ENCODE peak calls at places on chromosomes 11 and 22, in four cellular contexts. One of them, this sample, is unnamed.

GRCh38 chr11:131750692-131751091 is 380.3 kb downstream of the NTM start:
- DNase-seq in IMR-90: no peak
- DNase-seq in K562: no peak
- DNase-seq in A549: no peak
- DNase-seq in this sample: no peak

GRCh38 chr11:65182258-65183170 is 786 bp downstream of the CAPN1 start:
- DNase-seq in IMR-90: no peak
- DNase-seq in A549: peak; percentile 36
- DNase-seq in K562: no peak
- DNase-seq in this sample: peak; percentile 34

GRCh38 chr11:125063429-125064043 is 431 bp downstream of the SLC37A2 start:
- DNase-seq in K562: no peak
- DNase-seq in A549: no peak
- DNase-seq in IMR-90: no peak
- DNase-seq in this sample: no peak

GRCh38 chr22:19179472-19180048 is 1.0 kb upstream of the SLC25A1 start:
- DNase-seq in A549: peak; percentile 84
- DNase-seq in K562: peak; percentile 95
- DNase-seq in IMR-90: peak; percentile 85
- DNase-seq in this sample: peak; percentile 66

GRCh38 chr11:72308226-72309073 is 64.5 kb upstream of the PHOX2A start:
- DNase-seq in K562: peak; percentile 49
- DNase-seq in IMR-90: peak; percentile 98
- DNase-seq in A549: no peak
- DNase-seq in this sample: no peak

GRCh38 chr11:118401880-118402590 is 629 bp downstream of the ATP5MG start:
- DNase-seq in IMR-90: peak; percentile 92
- DNase-seq in K562: no peak
- DNase-seq in A549: peak; percentile 10
- DNase-seq in this sample: peak; percentile 76

GRCh38 chr11:31620434-31620833 is 110.9 kb downstream of the ELP4 start:
- DNase-seq in K562: no peak
- DNase-seq in A549: no peak
- DNase-seq in IMR-90: no peak
- DNase-seq in this sample: no peak

GRCh38 chr22:26333088-26333800 is 95.8 kb upstream of the ASPHD2 start:
- DNase-seq in IMR-90: no peak
- DNase-seq in A549: no peak
- DNase-seq in K562: no peak
- DNase-seq in this sample: no peak

GRCh38 chr11:112582366-112582765 is 321.7 kb upstream of the PLET1 start:
- DNase-seq in IMR-90: no peak
- DNase-seq in A549: no peak
- DNase-seq in K562: no peak
- DNase-seq in this sample: no peak

GRCh38 chr11:58286249-58286648 is 18.2 kb upstream of the OR10W1 start:
- DNase-seq in IMR-90: peak; percentile 60
- DNase-seq in K562: peak; percentile 9
- DNase-seq in A549: peak; percentile 47
- DNase-seq in this sample: peak; percentile 54

GRCh38 chr11:46278387-46279173 is 1.1 kb downstream of the CREB3L1 start:
- DNase-seq in K562: peak; percentile 87
- DNase-seq in IMR-90: peak; percentile 59
- DNase-seq in A549: no peak
- DNase-seq in this sample: no peak

GRCh38 chr11:42239102-42239501 is 779.6 kb upstream of the LRRC4C start:
- DNase-seq in K562: no peak
- DNase-seq in A549: no peak
- DNase-seq in IMR-90: no peak
- DNase-seq in this sample: no peak
- TF ChIP-seq MAZ in K562: no peak
- TF ChIP-seq MAZ in A549: no peak
- TF ChIP-seq MAZ in IMR-90: no peak
- TF ChIP-seq MAZ in this sample: no peak

DNA sequence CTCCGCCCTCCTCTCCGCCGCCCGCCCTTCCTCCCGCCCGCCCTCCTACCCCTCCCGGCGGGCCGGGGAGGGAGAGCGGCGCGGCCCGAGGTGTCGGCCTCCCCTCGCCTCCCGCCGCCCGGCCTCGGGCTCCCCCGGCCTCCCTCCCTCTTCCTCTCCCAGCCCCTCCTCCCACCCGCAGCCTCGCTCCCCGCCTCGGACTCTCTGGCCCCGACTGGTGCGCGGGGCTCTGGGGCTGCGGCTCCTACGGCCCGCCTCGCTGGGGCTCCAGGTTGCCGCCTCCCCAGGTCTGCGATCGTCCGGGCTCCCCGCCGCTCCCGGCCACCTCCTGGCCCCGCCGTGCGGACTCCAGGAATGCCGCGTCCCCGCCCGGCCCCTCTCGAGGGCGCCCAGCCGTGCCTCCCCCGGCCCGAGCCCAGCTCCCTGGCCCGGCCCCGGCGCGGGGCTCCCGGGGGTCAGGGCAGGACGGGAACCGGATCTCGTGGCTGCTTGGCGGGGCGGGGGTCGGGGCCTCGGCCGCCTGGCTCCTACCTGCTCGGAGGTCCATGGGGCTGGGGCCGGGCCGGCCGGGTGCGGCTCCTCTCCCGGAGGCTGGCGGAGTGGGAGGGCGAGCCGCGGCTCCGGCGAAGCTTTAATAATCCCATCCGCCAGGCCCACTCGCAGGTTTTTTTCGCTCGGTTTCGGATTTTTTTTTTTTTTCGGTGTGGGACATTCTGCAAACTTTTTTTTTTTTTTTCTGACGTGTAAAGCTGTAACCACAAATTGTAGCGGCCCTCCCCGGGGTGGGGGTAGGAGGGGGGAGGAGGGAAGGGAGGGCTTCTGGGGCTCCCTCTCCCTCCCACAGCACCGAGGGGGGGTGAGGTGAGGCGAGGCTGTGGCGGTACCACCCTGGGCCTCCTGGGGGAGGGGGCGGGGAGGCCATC is at the start of gene CLCF1:
- DNase-seq in IMR-90: peak; percentile 81
- DNase-seq in K562: peak; percentile 91
- DNase-seq in A549: peak; percentile 96
- DNase-seq in this sample: no peak
- TF ChIP-seq MAZ in IMR-90: peak; percentile 98
- TF ChIP-seq MAZ in K562: peak; percentile 7
- TF ChIP-seq MAZ in A549: peak; percentile 99
- TF ChIP-seq MAZ in this sample: no peak

DNA sequence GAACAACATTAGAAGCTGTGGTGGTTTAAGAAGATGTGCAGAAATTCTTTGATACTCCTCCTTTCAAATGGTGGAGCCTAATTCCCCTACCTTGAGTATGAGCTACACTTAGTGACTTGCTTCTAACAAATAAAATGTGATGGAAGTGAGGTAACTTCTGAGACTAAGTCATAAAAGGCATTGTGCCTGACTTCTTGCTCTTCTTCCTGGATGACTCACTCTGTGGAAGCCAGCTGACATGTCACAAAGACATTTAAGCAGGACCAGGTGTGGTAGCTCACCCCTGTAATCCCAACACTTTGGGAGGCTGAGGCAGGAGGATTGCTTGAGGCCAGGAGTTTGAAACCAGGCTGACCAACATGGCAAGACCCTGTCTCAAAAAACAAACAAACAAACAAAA is 3.9 kb upstream of the PLA2G3 start:
- DNase-seq in IMR-90: peak; percentile 50
- DNase-seq in A549: no peak
- DNase-seq in K562: no peak
- DNase-seq in this sample: no peak
- TF ChIP-seq MAZ in IMR-90: no peak
- TF ChIP-seq MAZ in A549: no peak
- TF ChIP-seq MAZ in K562: no peak
- TF ChIP-seq MAZ in this sample: no peak

GRCh38 chr22:37493979-37494378 is 7.8 kb upstream of the MFNG start:
- DNase-seq in A549: no peak
- DNase-seq in IMR-90: no peak
- DNase-seq in K562: no peak
- DNase-seq in this sample: no peak

GRCh38 chr22:37498289-37498909 is 12.2 kb upstream of the MFNG start:
- DNase-seq in K562: peak; percentile 79
- DNase-seq in IMR-90: no peak
- DNase-seq in A549: peak; percentile 52
- DNase-seq in this sample: peak; percentile 50

GRCh38 chr22:37499006-37499707 is 13.0 kb upstream of the MFNG start:
- DNase-seq in K562: no peak
- DNase-seq in IMR-90: no peak
- DNase-seq in A549: no peak
- DNase-seq in this sample: no peak

GRCh38 chr22:37499789-37500188 is 13.6 kb upstream of the MFNG start:
- DNase-seq in IMR-90: no peak
- DNase-seq in A549: no peak
- DNase-seq in K562: no peak
- DNase-seq in this sample: no peak

GRCh38 chr22:37496651-37497599 is 10.7 kb upstream of the MFNG start:
- DNase-seq in IMR-90: peak; percentile 93
- DNase-seq in A549: peak; percentile 49
- DNase-seq in K562: peak; percentile 35
- DNase-seq in this sample: no peak
- TF ChIP-seq MAZ in IMR-90: peak; percentile 38
- TF ChIP-seq MAZ in A549: no peak
- TF ChIP-seq MAZ in K562: no peak
- TF ChIP-seq MAZ in this sample: no peak

This sample was measured in HepG2.